ENCODE peak calls at places on chromosomes 6 and 20, in five cellular contexts. P is stomach, Z is MM.1S, Y is tibial artery, N is HFFc6. M is an unnamed sample.
A peak's percentile ranks its signal among the peaks of the same experiment; 100 is the strongest.

GRCh38 chr20:57251344-57251743 is 15.1 kb downstream of the BMP7 start:
- DNase-seq in Y (no peak), Z (no peak), P (no peak), N (no peak), M (no peak)

GRCh38 chr20:47235853-47236638 is 120.5 kb downstream of the ZMYND8 start:
- DNase-seq in Z (no peak), N (no peak), P (no peak), Y (no peak), M (no peak)

GRCh38 chr20:20829694-20830093 is 117.2 kb upstream of the RALGAPA2 start:
- DNase-seq in Y (no peak), P (no peak), N (no peak), Z (no peak), M (no peak)

GRCh38 chr6:26118999-26119398 is 31.8 kb downstream of the HFE start:
- DNase-seq in N (no peak), Z (no peak), P (peak; percentile 59), Y (no peak), M (no peak)

GRCh38 chr6:5125152-5126006 is 40.2 kb downstream of the PPP1R3G start:
- DNase-seq in Y (no peak), N (peak; percentile 29), Z (no peak), P (no peak), M (no peak)

GRCh38 chr6:130033999-130034814 is 15.8 kb downstream of the L3MBTL3 start:
- DNase-seq in Z (no peak), N (peak; percentile 64), P (no peak), Y (no peak), M (no peak)

GRCh38 chr6:124119591-124119990 is 315.9 kb downstream of the NKAIN2 start:
- DNase-seq in Y (no peak), P (no peak), N (no peak), Z (no peak), M (no peak)

GRCh38 chr20:35451295-35451694 is 4.1 kb upstream of the CEP250 start:
- DNase-seq in N (no peak), Z (no peak), P (no peak), Y (no peak), M (no peak)

GRCh38 chr20:23120936-23121765 is 35.0 kb upstream of the CD93 start:
- DNase-seq in Y (no peak), N (no peak), P (no peak), Z (no peak), M (no peak)

DNA sequence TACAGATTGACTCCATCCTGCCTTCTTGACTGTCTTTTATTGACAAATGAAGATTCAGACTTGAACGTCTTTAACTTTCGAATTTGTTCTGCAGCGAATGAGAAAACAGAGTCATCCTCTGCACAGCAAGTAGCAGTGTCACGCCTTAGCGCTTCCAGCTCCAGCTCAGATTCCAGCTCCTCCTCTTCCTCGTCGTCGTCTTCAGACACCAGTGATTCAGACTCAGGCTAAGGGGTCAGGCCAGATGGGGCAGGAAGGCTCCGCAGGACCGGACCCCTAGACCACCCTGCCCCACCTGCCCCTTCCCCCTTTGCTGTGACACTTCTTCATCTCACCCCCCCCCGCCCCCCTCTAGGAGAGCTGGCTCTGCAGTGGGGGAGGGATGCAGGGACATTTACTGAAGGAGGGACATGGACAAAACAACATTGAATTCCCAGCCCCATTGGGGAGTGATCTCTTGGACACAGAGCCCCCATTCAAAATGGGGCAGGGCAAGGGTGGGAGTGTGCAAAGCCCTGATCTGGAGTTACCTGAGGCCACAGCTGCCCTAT is 12.2 kb downstream of the BRD2 start:
- DNase-seq in Z (no peak), N (no peak), Y (no peak), P (no peak), M (no peak)
- TF ChIP-seq CTCF in Z (no peak), N (no peak), Y (no peak), P (no peak), M (no peak)

GRCh38 chr6:82365011-82365751 is 1.6 kb downstream of the TPBG start:
- DNase-seq in Y (no peak), P (peak; percentile 42), Z (no peak), N (no peak), M (peak; percentile 39)
- TF ChIP-seq CTCF in Y (no peak), P (no peak), Z (no peak), N (peak; percentile 42), M (no peak)

GRCh38 chr20:10972219-10972860 is 298.5 kb upstream of the JAG1 start:
- DNase-seq in P (no peak), Z (no peak), N (no peak), Y (no peak), M (no peak)
- TF ChIP-seq CTCF in P (no peak), Z (no peak), N (no peak), Y (no peak), M (no peak)

GRCh38 chr6:157839606-157840005 is 16.6 kb downstream of the SNX9 start:
- DNase-seq in Z (no peak), Y (no peak), P (no peak), N (no peak), M (no peak)
- TF ChIP-seq CTCF in Z (no peak), Y (no peak), P (no peak), N (no peak), M (no peak)

DNA sequence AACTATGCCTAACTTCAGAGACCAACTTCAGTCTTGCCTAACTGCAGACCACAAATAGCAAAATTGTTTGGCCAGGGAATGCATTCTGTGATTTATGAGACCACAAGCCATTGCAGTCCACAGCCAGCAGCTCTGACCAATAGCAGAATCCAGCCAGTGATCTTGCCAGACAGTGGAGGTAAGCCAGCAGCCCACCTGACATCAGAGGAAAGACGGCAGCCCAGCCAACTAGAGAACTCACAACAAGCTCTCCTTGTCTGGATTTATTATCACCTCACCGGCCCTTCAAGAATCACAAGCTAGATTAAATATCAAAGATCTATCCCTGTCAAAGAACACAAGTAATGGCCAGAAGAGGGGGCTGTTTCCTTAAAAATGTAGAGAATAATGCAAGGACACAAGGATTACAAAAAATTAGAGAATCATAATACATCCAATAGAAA is 66.5 kb upstream of the SLC35F1 start:
- DNase-seq in P (no peak), N (peak; percentile 36), Y (no peak), Z (peak; percentile 61), M (peak; percentile 31)
- TF ChIP-seq CTCF in P (no peak), N (peak; percentile 74), Y (no peak), Z (peak; percentile 61), M (peak; percentile 30)

GRCh38 chr6:125201961-125202729 is 48.6 kb downstream of the TPD52L1 start:
- DNase-seq in Z (no peak), P (peak; percentile 67), Y (peak; percentile 57), N (peak; percentile 88), M (no peak)
- TF ChIP-seq CTCF in Z (no peak), P (no peak), Y (no peak), N (no peak), M (no peak)

DNA sequence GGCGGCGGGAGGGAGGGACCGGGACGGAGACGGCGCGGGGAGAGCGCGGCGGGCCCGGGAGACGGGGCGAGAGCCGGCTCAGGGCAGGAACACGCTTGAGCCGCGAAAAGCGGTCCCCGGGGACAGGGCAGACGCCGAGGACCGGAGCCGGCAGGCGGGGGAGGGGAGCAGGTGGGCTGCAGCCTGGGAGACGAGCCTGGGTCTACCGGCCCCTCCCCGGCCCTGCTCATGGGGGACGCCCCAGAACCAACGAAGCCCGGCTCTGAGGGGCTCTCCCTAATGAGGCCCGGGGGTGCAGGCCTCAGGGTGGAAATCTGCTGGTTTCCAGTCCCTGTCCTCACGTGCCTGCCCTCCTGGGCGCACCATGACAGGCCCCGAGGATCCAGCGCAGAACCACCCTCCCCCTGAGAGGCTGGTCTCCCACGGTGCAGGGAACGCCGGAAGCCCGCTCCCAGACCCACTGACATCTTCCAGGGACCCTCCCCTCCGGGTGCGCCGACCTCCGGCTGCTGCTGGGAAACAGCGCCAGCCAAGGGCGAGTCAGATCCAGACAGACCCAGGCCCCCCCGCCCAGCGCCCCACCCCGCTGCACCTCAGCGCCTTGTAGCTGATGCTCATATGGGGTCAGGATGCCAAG is 568 bp upstream of the EEF1A2 start:
- DNase-seq in N (no peak), P (no peak), Z (no peak), Y (no peak), M (no peak)
- TF ChIP-seq CTCF in N (no peak), P (no peak), Z (no peak), Y (no peak), M (no peak)

GRCh38 chr6:160523223-160523622 is 140.9 kb downstream of the LPA start:
- DNase-seq in Z (no peak), P (no peak), Y (no peak), N (no peak), M (no peak)

GRCh38 chr6:160519603-160520042 is 144.5 kb downstream of the LPA start:
- DNase-seq in Z (peak; percentile 54), Y (no peak), P (no peak), N (no peak), M (no peak)

GRCh38 chr6:160519133-160519532 is 144.9 kb downstream of the LPA start:
- DNase-seq in Z (no peak), N (no peak), Y (no peak), P (no peak), M (no peak)

DNA sequence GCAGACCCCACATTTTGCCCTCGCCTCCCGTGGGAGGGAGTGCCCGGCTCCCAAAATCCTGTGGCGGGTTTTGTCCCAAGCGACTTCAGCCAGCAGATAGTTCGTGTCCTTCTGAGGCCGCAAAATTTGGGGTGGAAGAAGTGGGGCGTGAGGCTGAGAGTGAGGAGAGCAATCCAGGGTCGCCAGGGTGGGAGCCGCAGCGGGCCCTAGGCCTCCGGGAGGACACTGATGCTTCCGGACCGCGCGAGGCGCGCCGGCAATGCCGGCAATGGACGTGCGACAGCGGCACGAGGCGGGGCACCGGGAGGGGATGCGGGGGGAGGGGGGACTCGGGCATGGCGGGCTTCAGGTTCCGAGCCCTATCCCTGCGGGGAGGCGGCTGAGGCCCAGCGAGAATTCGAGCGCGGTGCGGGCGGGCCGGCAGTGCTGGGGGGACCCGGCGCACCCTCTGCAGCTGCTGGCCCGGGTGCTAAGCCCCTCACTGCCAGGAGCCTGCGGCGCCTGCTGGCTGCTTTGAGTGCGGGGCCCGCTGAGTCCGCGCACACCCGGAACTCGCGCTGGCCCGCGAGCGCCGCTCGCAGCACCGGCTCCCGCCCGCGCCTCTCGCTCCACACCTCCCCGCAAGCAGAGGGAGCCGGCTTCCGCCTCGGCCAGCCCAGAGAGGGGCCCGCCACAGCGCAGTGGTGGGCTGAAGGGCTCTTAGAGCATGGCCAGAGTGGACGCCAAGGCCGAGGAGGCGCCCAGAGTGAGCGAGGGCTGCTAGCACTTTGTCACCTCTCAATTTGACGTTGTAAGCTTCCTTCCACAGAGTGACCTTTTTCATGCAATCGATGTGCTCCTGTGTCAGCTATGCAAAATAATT is 143.8 kb downstream of the LPA start:
- DNase-seq in Z (peak; percentile 52), N (peak; percentile 60), P (peak; percentile 81), Y (peak; percentile 61), M (peak; percentile 78)
- TF ChIP-seq CTCF in Z (no peak), N (peak; percentile 57), P (no peak), Y (no peak), M (no peak)

M was measured in GM20000.